ENCODE peak calls at places on chromosomes 1 and 21, in nine cellular contexts. U is effector memory CD4-positive, alpha-beta T cell; I is HEK293T; N is CD8-positive, alpha-beta T cell; Y is stimulated activated CD4-positive, alpha-beta T cell treated with anti-CD3 and anti-CD28 coated beads, TNF-alpha, amount 100 ng/mL, for 24 hours; P is C1 segment of cervical spinal cord; B is spleen; D is astrocyte of the spinal cord; J is stomach. Z is an unnamed sample.

GRCh38 chr1:168170552-168171508 is 7.9 kb upstream of the TIPRL start:
- DNase-seq in I (no peak), D (no peak), Y (no peak), J (no peak), P (no peak), N (no peak), B (no peak), U (no peak), Z (no peak)

GRCh38 chr21:30478015-30478414 is 2.2 kb downstream of the KRTAP19-1 start:
- DNase-seq in D (no peak), B (no peak), U (no peak), I (no peak), N (no peak), Y (no peak), J (no peak), P (no peak), Z (no peak)

GRCh38 chr1:200367841-200368534 is 41.8 kb downstream of the ZNF281 start:
- DNase-seq in I (no peak), P (no peak), N (no peak), D (peak), Y (no peak), B (no peak), J (no peak), U (no peak), Z (no peak)

GRCh38 chr1:156777573-156777972 is 10.2 kb downstream of the PRCC start:
- DNase-seq in N (no peak), Y (no peak), U (no peak), D (no peak), P (no peak), I (no peak), J (no peak), B (no peak), Z (no peak)

GRCh38 chr1:176954242-176954641 is 210.3 kb downstream of the ASTN1 start:
- DNase-seq in P (no peak), D (no peak), J (no peak), Y (no peak), N (no peak), I (peak), B (no peak), U (no peak), Z (no peak)

GRCh38 chr21:45818904-45819285 is 162.7 kb upstream of the COL6A1 start:
- DNase-seq in P (no peak), Y (peak), U (no peak), B (no peak), J (no peak), I (no peak), N (peak), D (peak), Z (no peak)

GRCh38 chr21:38327984-38328383 is 71.2 kb downstream of the KCNJ15 start:
- DNase-seq in I (no peak), Y (no peak), U (no peak), J (no peak), N (no peak), D (peak), B (no peak), P (no peak), Z (no peak)

GRCh38 chr1:11731719-11732283 is 4.1 kb upstream of the AGTRAP start:
- DNase-seq in U (no peak), I (no peak), J (peak), B (peak), D (peak), N (peak), Y (no peak), P (peak), Z (no peak)

GRCh38 chr21:38075833-38076567 is 159.7 kb upstream of the KCNJ6 start:
- DNase-seq in U (no peak), D (no peak), J (no peak), P (no peak), B (no peak), I (no peak), Y (no peak), N (no peak), Z (no peak)

GRCh38 chr1:77513839-77514763 is 168.4 kb downstream of the ZZZ3 start:
- DNase-seq in P (peak), U (no peak), B (no peak), J (no peak), D (peak), N (no peak), Y (no peak), I (no peak), Z (no peak)

GRCh38 chr1:72281637-72282270 is 585 bp downstream of the NEGR1 start:
- DNase-seq in P (peak), I (peak), U (no peak), D (no peak), Y (no peak), B (no peak), J (no peak), N (no peak), Z (no peak)

GRCh38 chr21:15343066-15343465 is 278.3 kb upstream of the NRIP1 start:
- DNase-seq in D (no peak), Y (no peak), U (no peak), J (no peak), P (no peak), B (no peak), I (no peak), N (no peak), Z (no peak)

GRCh38 chr1:101200513-101200912 is 36.3 kb upstream of the S1PR1 start:
- DNase-seq in D (peak), P (no peak), I (no peak), N (no peak), B (no peak), Y (no peak), U (no peak), J (no peak), Z (no peak)

GRCh38 chr1:68379085-68379478 is 70.7 kb downstream of the RPE65 start:
- DNase-seq in I (no peak), P (no peak), J (no peak), U (no peak), Y (no peak), B (no peak), D (peak), N (no peak), Z (no peak)

GRCh38 chr21:32951041-32951440 is 74.7 kb upstream of the OLIG2 start:
- DNase-seq in U (no peak), Y (no peak), I (no peak), N (no peak), J (no peak), B (no peak), P (no peak), D (no peak), Z (no peak)

GRCh38 chr1:231162970-231163830 is 1.3 kb downstream of the TRIM67 start:
- DNase-seq in N (no peak), Y (no peak), D (no peak), B (no peak), I (peak), P (no peak), U (no peak), J (no peak), Z (no peak)

GRCh38 chr1:238951809-238952208 is 434.6 kb upstream of the CHRM3 start:
- DNase-seq in N (no peak), U (no peak), P (no peak), D (peak), B (no peak), J (peak), Y (no peak), I (peak), Z (peak)

GRCh38 chr1:248804771-248805681 is 20.7 kb downstream of the SH3BP5L start:
- DNase-seq in J (no peak), I (no peak), Y (no peak), D (no peak), P (no peak), B (peak), N (no peak), U (no peak), Z (peak)